ENCODE peak calls at places on chromosomes 1 and 21, in four cellular contexts. One of them, this sample, is unnamed.

GRCh38 chr1:36133484-36133883 is 8.5 kb upstream of the COL8A2 start:
- DNase-seq in fibroblast of lung: peak; percentile 91
- DNase-seq in activated CD8-positive, alpha-beta T cell treated with anti-CD3 and anti-CD28 coated beads, Interleukin-2, amount 10 ng/mL, durations not matched to agents 7 days and 5 days: no peak
- DNase-seq in ecto neural progenitor cell: no peak
- DNase-seq in this sample: no peak

GRCh38 chr21:43631411-43632107 is 27.7 kb downstream of the HSF2BP start:
- DNase-seq in fibroblast of lung: no peak
- DNase-seq in activated CD8-positive, alpha-beta T cell treated with anti-CD3 and anti-CD28 coated beads, Interleukin-2, amount 10 ng/mL, durations not matched to agents 7 days and 5 days: no peak
- DNase-seq in ecto neural progenitor cell: no peak
- DNase-seq in this sample: no peak

GRCh38 chr1:109821831-109822745 is 58.4 kb upstream of the EPS8L3 start:
- DNase-seq in fibroblast of lung: peak; percentile 62
- DNase-seq in activated CD8-positive, alpha-beta T cell treated with anti-CD3 and anti-CD28 coated beads, Interleukin-2, amount 10 ng/mL, durations not matched to agents 7 days and 5 days: no peak
- DNase-seq in ecto neural progenitor cell: no peak
- DNase-seq in this sample: no peak

GRCh38 chr1:32337855-32338636 is 2.0 kb upstream of the MARCKSL1 start:
- DNase-seq in fibroblast of lung: no peak
- DNase-seq in activated CD8-positive, alpha-beta T cell treated with anti-CD3 and anti-CD28 coated beads, Interleukin-2, amount 10 ng/mL, durations not matched to agents 7 days and 5 days: peak; percentile 55
- DNase-seq in ecto neural progenitor cell: no peak
- DNase-seq in this sample: no peak

GRCh38 chr1:229942508-229942907 is 124.5 kb upstream of the GALNT2 start:
- DNase-seq in fibroblast of lung: no peak
- DNase-seq in activated CD8-positive, alpha-beta T cell treated with anti-CD3 and anti-CD28 coated beads, Interleukin-2, amount 10 ng/mL, durations not matched to agents 7 days and 5 days: no peak
- DNase-seq in ecto neural progenitor cell: no peak
- DNase-seq in this sample: no peak

GRCh38 chr1:198669023-198669698 is 30.3 kb downstream of the PTPRC start:
- DNase-seq in fibroblast of lung: peak; percentile 90
- DNase-seq in activated CD8-positive, alpha-beta T cell treated with anti-CD3 and anti-CD28 coated beads, Interleukin-2, amount 10 ng/mL, durations not matched to agents 7 days and 5 days: peak; percentile 52
- DNase-seq in ecto neural progenitor cell: no peak
- DNase-seq in this sample: no peak

GRCh38 chr1:165898837-165899236 is 71.4 kb downstream of the UCK2 start:
- DNase-seq in fibroblast of lung: peak; percentile 96
- DNase-seq in activated CD8-positive, alpha-beta T cell treated with anti-CD3 and anti-CD28 coated beads, Interleukin-2, amount 10 ng/mL, durations not matched to agents 7 days and 5 days: no peak
- DNase-seq in ecto neural progenitor cell: no peak
- DNase-seq in this sample: no peak

GRCh38 chr1:181121498-181121897 is 33.0 kb downstream of the IER5 start:
- DNase-seq in fibroblast of lung: no peak
- DNase-seq in activated CD8-positive, alpha-beta T cell treated with anti-CD3 and anti-CD28 coated beads, Interleukin-2, amount 10 ng/mL, durations not matched to agents 7 days and 5 days: no peak
- DNase-seq in ecto neural progenitor cell: no peak
- DNase-seq in this sample: no peak

GRCh38 chr21:46459356-46460112 is 843 bp downstream of the DIP2A start:
- DNase-seq in fibroblast of lung: peak; percentile 44
- DNase-seq in activated CD8-positive, alpha-beta T cell treated with anti-CD3 and anti-CD28 coated beads, Interleukin-2, amount 10 ng/mL, durations not matched to agents 7 days and 5 days: peak; percentile 27
- DNase-seq in ecto neural progenitor cell: peak; percentile 60
- DNase-seq in this sample: no peak

GRCh38 chr1:117653732-117654484 is 48.1 kb downstream of the TENT5C start:
- DNase-seq in fibroblast of lung: no peak
- DNase-seq in activated CD8-positive, alpha-beta T cell treated with anti-CD3 and anti-CD28 coated beads, Interleukin-2, amount 10 ng/mL, durations not matched to agents 7 days and 5 days: no peak
- DNase-seq in ecto neural progenitor cell: no peak
- DNase-seq in this sample: no peak

GRCh38 chr1:118158918-118159317 is 26.1 kb downstream of the SPAG17 start:
- DNase-seq in fibroblast of lung: peak; percentile 26
- DNase-seq in activated CD8-positive, alpha-beta T cell treated with anti-CD3 and anti-CD28 coated beads, Interleukin-2, amount 10 ng/mL, durations not matched to agents 7 days and 5 days: no peak
- DNase-seq in ecto neural progenitor cell: no peak
- DNase-seq in this sample: no peak